ENCODE peak calls at places on chromosomes 7 and 10, in four cellular contexts. H, X, T and K are unnamed samples.

GRCh38 chr7:126535176-126535575 is 717.6 kb downstream of the GRM8 start:
- DNase-seq in H (no peak), X (no peak), T (no peak), K (no peak)

GRCh38 chr10:126783806-126784205 is 113.3 kb upstream of the C10orf90 start:
- DNase-seq in H (no peak), X (peak), T (no peak), K (no peak)

GRCh38 chr7:29955075-29955792 is 34.4 kb downstream of the SCRN1 start:
- DNase-seq in H (no peak), X (no peak), T (no peak), K (no peak)

GRCh38 chr7:132065193-132065972 is 509.0 kb upstream of the PODXL start:
- DNase-seq in H (peak), X (peak), T (peak), K (no peak)

GRCh38 chr7:106376026-106376799 is 91.4 kb upstream of the NAMPT start:
- DNase-seq in H (no peak), X (no peak), T (no peak), K (no peak)

GRCh38 chr10:85527610-85528317 is 838.8 kb downstream of the GRID1 start:
- DNase-seq in H (peak), X (peak), T (no peak), K (no peak)

GRCh38 chr7:120988591-120989299 is at the start of gene CPED1:
- DNase-seq in H (peak), X (no peak), T (peak), K (peak)

GRCh38 chr7:83011954-83012353 is 150.7 kb downstream of the PCLO start:
- DNase-seq in H (no peak), X (no peak), T (no peak), K (no peak)

GRCh38 chr7:142797342-142797798 is 26.6 kb downstream of the PRSS2 start:
- DNase-seq in H (no peak), X (no peak), T (no peak), K (no peak)

GRCh38 chr10:129335942-129336341 is 131.1 kb upstream of the MGMT start:
- DNase-seq in H (no peak), X (no peak), T (no peak), K (no peak)

GRCh38 chr10:58557714-58558113 is 45.0 kb downstream of the BICC1 start:
- DNase-seq in H (no peak), X (no peak), T (no peak), K (no peak)

GRCh38 chr10:33347227-33347626 is 12.8 kb upstream of the NRP1 start:
- DNase-seq in H (no peak), X (peak), T (no peak), K (no peak)

GRCh38 chr7:153454283-153454682 is 597.9 kb upstream of the DPP6 start:
- DNase-seq in H (no peak), X (no peak), T (no peak), K (no peak)

GRCh38 chr10:59465089-59465488 is 102.7 kb upstream of the FAM13C start:
- DNase-seq in H (peak), X (peak), T (no peak), K (no peak)

GRCh38 chr7:25851332-25852248 is 300.4 kb upstream of the NFE2L3 start:
- DNase-seq in H (peak), X (peak), T (peak), K (no peak)

GRCh38 chr7:125406111-125406510 is 476.5 kb upstream of the POT1 start:
- DNase-seq in H (peak), X (no peak), T (no peak), K (no peak)

GRCh38 chr7:3067193-3067592 is 23.5 kb upstream of the CARD11 start:
- DNase-seq in H (no peak), X (no peak), T (no peak), K (no peak)

GRCh38 chr10:60446855-60447254 is 57.2 kb upstream of the ANK3 start:
- DNase-seq in H (no peak), X (no peak), T (no peak), K (no peak)

GRCh38 chr7:101058355-101058754 is 26.9 kb upstream of the TRIM56 start:
- DNase-seq in H (peak), X (peak), T (peak), K (peak)

GRCh38 chr7:139192014-139192706 is 38.9 kb upstream of the UBN2 start:
- DNase-seq in H (peak), X (no peak), T (no peak), K (no peak)

GRCh38 chr7:52261052-52261451 is 774.4 kb upstream of the POM121L12 start:
- DNase-seq in H (no peak), X (no peak), T (no peak), K (no peak)

GRCh38 chr10:77616766-77617165 is 20.8 kb downstream of the KCNMA1 start:
- DNase-seq in H (no peak), X (no peak), T (no peak), K (no peak)

GRCh38 chr7:94087664-94088352 is 83.7 kb upstream of the BET1 start:
- DNase-seq in H (peak), X (peak), T (peak), K (no peak)
- TF ChIP-seq CTCF in H (peak), X (peak), T (peak), K (peak)

GRCh38 chr7:1044189-1045037 is at the start of gene GPR146:
- DNase-seq in H (peak), X (peak), T (peak), K (peak)
- TF ChIP-seq CTCF in H (peak), X (peak), T (peak), K (peak)

GRCh38 chr10:71708897-71709882 is 10.4 kb downstream of the C10orf105 start:
- DNase-seq in H (no peak), X (no peak), T (no peak), K (no peak)
- TF ChIP-seq CTCF in H (no peak), X (no peak), T (no peak), K (no peak)

GRCh38 chr10:69385454-69386350 is 31.0 kb downstream of the TACR2 start:
- DNase-seq in H (no peak), X (no peak), T (no peak), K (peak)

GRCh38 chr10:69387500-69387899 is 29.2 kb downstream of the TACR2 start:
- DNase-seq in H (no peak), X (peak), T (no peak), K (no peak)

GRCh38 chr10:69382382-69383117 is 34.2 kb downstream of the TACR2 start:
- DNase-seq in H (peak), X (no peak), T (no peak), K (peak)

GRCh38 chr10:69383485-69384089 is 33.1 kb downstream of the TACR2 start:
- DNase-seq in H (peak), X (no peak), T (no peak), K (peak)

DNA sequence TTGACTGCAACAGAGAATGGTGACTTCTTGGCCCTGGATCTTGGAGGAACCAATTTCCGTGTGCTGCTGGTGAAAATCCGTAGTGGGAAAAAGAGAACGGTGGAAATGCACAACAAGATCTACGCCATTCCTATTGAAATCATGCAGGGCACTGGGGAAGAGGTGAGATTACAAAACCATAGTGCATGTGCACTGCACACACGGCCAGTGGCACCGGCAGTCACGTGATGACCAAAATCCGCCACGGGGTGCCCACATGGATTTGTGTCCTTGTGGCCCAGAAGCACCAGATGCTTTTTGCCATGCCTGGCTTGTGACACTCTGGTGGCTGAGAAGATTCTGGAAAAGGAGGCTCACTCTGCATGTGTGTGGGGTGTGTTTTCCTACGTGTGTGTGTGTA is 32.4 kb downstream of the TACR2 start:
- DNase-seq in H (no peak), X (no peak), T (no peak), K (peak)
- TF ChIP-seq CTCF in H (no peak), X (no peak), T (no peak), K (no peak)

GRCh38 chr10:103916254-103916653 is 1.7 kb downstream of the STN1 start:
- DNase-seq in H (no peak), X (peak), T (no peak), K (no peak)

GRCh38 chr10:103917326-103918052 is 495 bp downstream of the STN1 start:
- DNase-seq in H (peak), X (peak), T (peak), K (peak)

GRCh38 chr10:103916901-103917300 is 1.1 kb downstream of the STN1 start:
- DNase-seq in H (no peak), X (peak), T (no peak), K (no peak)

GRCh38 chr10:103919648-103920025 is 1.7 kb upstream of the STN1 start:
- DNase-seq in H (no peak), X (no peak), T (peak), K (no peak)

GRCh38 chr10:103918053-103918846 is at the start of gene STN1:
- DNase-seq in H (peak), X (peak), T (peak), K (peak)
- TF ChIP-seq CTCF in H (peak), X (no peak), T (peak), K (peak)